ENCODE peak calls at places on chromosomes 3 and 15, in four cellular contexts. One of them, this sample, is unnamed.

GRCh38 chr3:17157713-17158112 is 273.0 kb downstream of the PLCL2 start:
- DNase-seq in K562: no peak
- DNase-seq in GM12878: no peak
- DNase-seq in HepG2: no peak
- DNase-seq in this sample: no peak

GRCh38 chr3:196189608-196190347 is 21.4 kb downstream of the ZDHHC19 start:
- DNase-seq in K562: no peak
- DNase-seq in GM12878: no peak
- DNase-seq in HepG2: no peak
- DNase-seq in this sample: peak; percentile 4

GRCh38 chr3:179933872-179934271 is 102.9 kb downstream of the PEX5L start:
- DNase-seq in K562: no peak
- DNase-seq in GM12878: no peak
- DNase-seq in HepG2: no peak
- DNase-seq in this sample: no peak

GRCh38 chr3:40741729-40742128 is 217.0 kb downstream of the ZNF621 start:
- DNase-seq in K562: no peak
- DNase-seq in GM12878: no peak
- DNase-seq in HepG2: no peak
- DNase-seq in this sample: no peak

GRCh38 chr3:196502775-196503181 is 790 bp downstream of the RNF168 start:
- DNase-seq in K562: peak; percentile 24
- DNase-seq in GM12878: no peak
- DNase-seq in HepG2: peak; percentile 30
- DNase-seq in this sample: peak; percentile 62

GRCh38 chr3:39637807-39638206 is 170.3 kb downstream of the MOBP start:
- DNase-seq in K562: peak; percentile 47
- DNase-seq in GM12878: no peak
- DNase-seq in HepG2: peak; percentile 5
- DNase-seq in this sample: no peak

GRCh38 chr3:179967622-179968021 is 69.1 kb downstream of the PEX5L start:
- DNase-seq in K562: no peak
- DNase-seq in GM12878: no peak
- DNase-seq in HepG2: no peak
- DNase-seq in this sample: no peak

GRCh38 chr3:49172616-49173041 is 1.2 kb downstream of the KLHDC8B start:
- DNase-seq in K562: no peak
- DNase-seq in GM12878: no peak
- DNase-seq in HepG2: no peak
- DNase-seq in this sample: no peak

GRCh38 chr15:59335197-59335786 is 37.4 kb downstream of the MYO1E start:
- DNase-seq in K562: no peak
- DNase-seq in GM12878: no peak
- DNase-seq in HepG2: peak; percentile 20
- DNase-seq in this sample: no peak

GRCh38 chr3:134239538-134239937 is 11.1 kb downstream of the RYK start:
- DNase-seq in K562: no peak
- DNase-seq in GM12878: no peak
- DNase-seq in HepG2: no peak
- DNase-seq in this sample: no peak

GRCh38 chr15:37010595-37010994 is 89.8 kb downstream of the MEIS2 start:
- DNase-seq in K562: no peak
- DNase-seq in GM12878: no peak
- DNase-seq in HepG2: no peak
- DNase-seq in this sample: no peak

GRCh38 chr3:17372811-17373210 is 369.6 kb downstream of the TBC1D5 start:
- DNase-seq in K562: no peak
- DNase-seq in GM12878: no peak
- DNase-seq in HepG2: peak; percentile 3
- DNase-seq in this sample: no peak

GRCh38 chr3:183579967-183580720 is 24.6 kb upstream of the KLHL6 start:
- DNase-seq in K562: no peak
- DNase-seq in GM12878: no peak
- DNase-seq in HepG2: no peak
- DNase-seq in this sample: no peak

GRCh38 chr15:71282086-71282485 is 166.8 kb downstream of the THSD4 start:
- DNase-seq in K562: no peak
- DNase-seq in GM12878: no peak
- DNase-seq in HepG2: no peak
- DNase-seq in this sample: no peak

GRCh38 chr15:39248204-39248603 is 332.7 kb upstream of the THBS1 start:
- DNase-seq in K562: no peak
- DNase-seq in GM12878: no peak
- DNase-seq in HepG2: peak; percentile 47
- DNase-seq in this sample: no peak

GRCh38 chr3:144801890-144802289 is 830.3 kb downstream of the DIPK2A start:
- DNase-seq in K562: no peak
- DNase-seq in GM12878: no peak
- DNase-seq in HepG2: no peak
- DNase-seq in this sample: no peak

GRCh38 chr3:55571913-55572312 is 84.8 kb upstream of the WNT5A start:
- DNase-seq in K562: no peak
- DNase-seq in GM12878: no peak
- DNase-seq in HepG2: peak; percentile 3
- DNase-seq in this sample: no peak

GRCh38 chr3:9686050-9686384 is 17.6 kb upstream of the CPNE9 start:
- DNase-seq in K562: no peak
- DNase-seq in GM12878: no peak
- DNase-seq in HepG2: no peak
- DNase-seq in this sample: no peak

GRCh38 chr3:82145742-82146141 is 384.3 kb upstream of the GBE1 start:
- DNase-seq in K562: no peak
- DNase-seq in GM12878: no peak
- DNase-seq in HepG2: no peak
- DNase-seq in this sample: no peak

GRCh38 chr3:140794507-140794906 is 116.6 kb downstream of the TRIM42 start:
- DNase-seq in K562: no peak
- DNase-seq in GM12878: no peak
- DNase-seq in HepG2: no peak
- DNase-seq in this sample: no peak

GRCh38 chr15:68633181-68634121 is 54.7 kb downstream of the CORO2B start:
- DNase-seq in K562: no peak
- DNase-seq in GM12878: no peak
- DNase-seq in HepG2: no peak
- DNase-seq in this sample: no peak

GRCh38 chr3:5041315-5041714 is 62.1 kb downstream of the BHLHE40 start:
- DNase-seq in K562: peak; percentile 45
- DNase-seq in GM12878: no peak
- DNase-seq in HepG2: no peak
- DNase-seq in this sample: no peak

GRCh38 chr3:171526146-171526545 is 65.9 kb upstream of the TNIK start:
- DNase-seq in K562: no peak
- DNase-seq in GM12878: no peak
- DNase-seq in HepG2: no peak
- DNase-seq in this sample: no peak

GRCh38 chr3:172201990-172202318 is 162.6 kb downstream of the FNDC3B start:
- DNase-seq in K562: no peak
- DNase-seq in GM12878: no peak
- DNase-seq in HepG2: no peak
- DNase-seq in this sample: no peak

GRCh38 chr3:197249542-197249941 is 48.9 kb downstream of the DLG1 start:
- DNase-seq in K562: no peak
- DNase-seq in GM12878: no peak
- DNase-seq in HepG2: no peak
- DNase-seq in this sample: no peak

GRCh38 chr15:71781179-71781964 is 29.0 kb upstream of the NR2E3 start:
- DNase-seq in K562: no peak
- DNase-seq in GM12878: peak; percentile 45
- DNase-seq in HepG2: no peak
- DNase-seq in this sample: no peak

GRCh38 chr3:127185268-127185667 is 7.7 kb upstream of the PRR23E start:
- DNase-seq in K562: no peak
- DNase-seq in GM12878: no peak
- DNase-seq in HepG2: no peak
- DNase-seq in this sample: no peak

GRCh38 chr3:184645304-184645703 is 66.6 kb downstream of the MAGEF1 start:
- DNase-seq in K562: no peak
- DNase-seq in GM12878: no peak
- DNase-seq in HepG2: peak; percentile 10
- DNase-seq in this sample: peak; percentile 30

GRCh38 chr3:52670621-52671521 is 14.8 kb downstream of the PBRM1 start:
- DNase-seq in K562: no peak
- DNase-seq in GM12878: peak; percentile 77
- DNase-seq in HepG2: peak; percentile 32
- DNase-seq in this sample: no peak
- TF ChIP-seq NFIC in K562: no peak
- TF ChIP-seq NFIC in GM12878: peak; percentile 93
- TF ChIP-seq NFIC in HepG2: no peak
- TF ChIP-seq NFIC in this sample: peak; percentile 72

DNA sequence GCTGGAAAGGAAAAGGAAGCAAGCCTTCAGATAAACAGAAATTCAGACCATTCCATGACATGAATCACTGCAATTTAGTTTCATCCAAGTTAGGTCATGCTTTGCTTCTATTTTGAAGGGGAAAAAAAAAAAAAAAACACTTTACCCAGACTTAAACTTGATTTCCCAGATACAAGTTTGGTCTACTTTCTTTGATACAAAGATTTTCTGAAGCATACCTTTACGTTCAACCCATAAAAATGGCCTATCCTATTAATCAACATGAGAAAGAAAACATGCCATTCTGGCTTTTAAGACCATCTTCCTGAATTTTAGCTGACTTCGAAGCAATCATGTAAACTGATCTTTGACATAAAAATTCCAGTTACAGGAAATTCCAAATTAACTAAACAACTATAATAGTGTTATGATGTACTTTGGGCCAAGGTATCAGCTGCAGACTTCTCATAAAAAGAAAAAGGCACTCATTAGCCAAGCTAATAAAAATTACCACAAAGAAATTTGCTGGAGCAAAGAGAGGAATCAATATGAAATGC is 12.6 kb downstream of the OSBPL10 start:
- DNase-seq in K562: no peak
- DNase-seq in GM12878: no peak
- DNase-seq in HepG2: no peak
- DNase-seq in this sample: no peak
- H3K4me3 ChIP-seq in K562: no peak overlapping the region
- H3K4me3 ChIP-seq in GM12878: no peak overlapping the region
- H3K4me3 ChIP-seq in HepG2: peak overlapping the region; percentile 46
- H3K4me3 ChIP-seq in this sample: no peak overlapping the region

GRCh38 chr3:104909188-104909587 is 457.5 kb upstream of the ALCAM start:
- DNase-seq in K562: no peak
- DNase-seq in GM12878: no peak
- DNase-seq in HepG2: no peak
- DNase-seq in this sample: peak; percentile 20
- TF ChIP-seq GABPA in K562: no peak
- TF ChIP-seq GABPA in GM12878: no peak
- TF ChIP-seq GABPA in HepG2: no peak
- TF ChIP-seq GABPA in this sample: no peak

GRCh38 chr3:112744068-112744467 is 102.6 kb downstream of the CD200R1L start:
- DNase-seq in K562: no peak
- DNase-seq in GM12878: no peak
- DNase-seq in HepG2: no peak
- DNase-seq in this sample: no peak
- TF ChIP-seq NFIC in K562: no peak
- TF ChIP-seq NFIC in GM12878: no peak
- TF ChIP-seq NFIC in HepG2: no peak
- TF ChIP-seq NFIC in this sample: no peak

GRCh38 chr15:48334260-48334659 is 3.0 kb downstream of the DUT start:
- DNase-seq in K562: peak; percentile 16
- DNase-seq in GM12878: no peak
- DNase-seq in HepG2: no peak
- DNase-seq in this sample: no peak
- H3K4me3 ChIP-seq in K562: no peak overlapping the region
- H3K4me3 ChIP-seq in GM12878: peak overlapping the region; percentile 91
- H3K4me3 ChIP-seq in HepG2: no peak overlapping the region
- H3K4me3 ChIP-seq in this sample: no peak overlapping the region

GRCh38 chr15:31465083-31465955 is 138.7 kb downstream of the KLF13 start:
- DNase-seq in K562: no peak
- DNase-seq in GM12878: no peak
- DNase-seq in HepG2: no peak
- DNase-seq in this sample: no peak
- TF ChIP-seq GABPA in K562: no peak
- TF ChIP-seq GABPA in GM12878: no peak
- TF ChIP-seq GABPA in HepG2: no peak
- TF ChIP-seq GABPA in this sample: no peak

DNA sequence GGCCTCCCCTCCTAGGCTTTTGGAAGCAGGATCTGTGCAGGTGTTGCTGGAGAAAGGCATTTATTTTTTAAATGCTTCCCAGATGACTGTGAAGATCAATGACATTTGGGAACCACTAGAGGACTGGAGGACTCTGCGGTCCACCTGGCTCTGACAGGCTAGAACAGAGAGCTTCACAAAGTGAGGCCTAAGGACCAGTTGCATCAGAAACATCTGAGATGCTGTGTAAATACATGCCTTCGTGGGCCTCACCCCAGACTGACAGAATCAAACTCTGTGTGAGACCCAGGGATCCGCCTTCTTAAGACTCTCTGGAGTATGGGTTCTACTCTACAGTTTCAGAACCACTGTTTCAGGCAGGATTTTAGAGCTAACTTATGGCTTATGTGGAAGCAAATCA is 105.0 kb upstream of the ICE2 start:
- DNase-seq in K562: no peak
- DNase-seq in GM12878: no peak
- DNase-seq in HepG2: peak; percentile 62
- DNase-seq in this sample: no peak
- TF ChIP-seq NFIC in K562: no peak
- TF ChIP-seq NFIC in GM12878: no peak
- TF ChIP-seq NFIC in HepG2: no peak
- TF ChIP-seq NFIC in this sample: no peak